ENCODE peak calls at places on chromosomes 3 and 15, in four cellular contexts. C is NCI-H1092 treated with DMSO at 0.1 percent for 48 hours, D is NCI-H460, W is hypothalamus. U is an unnamed sample.

GRCh38 chr3:100602506-100603444 is 6.6 kb upstream of the ADGRG7 start:
- DNase-seq in W (no peak), C (no peak), D (peak; percentile 7), U (no peak)

GRCh38 chr3:14312375-14312774 is 90.0 kb upstream of the SLC6A6 start:
- DNase-seq in D (no peak), C (no peak), W (no peak), U (no peak)

GRCh38 chr3:148036331-148036881 is 627.2 kb downstream of the ZIC1 start:
- DNase-seq in W (no peak), D (no peak), C (no peak), U (no peak)

GRCh38 chr3:184481924-184482671 is 79.5 kb upstream of the EPHB3 start:
- DNase-seq in C (no peak), W (no peak), D (no peak), U (no peak)

GRCh38 chr15:47715856-47716445 is 1.4 kb upstream of the SEMA6D start:
- DNase-seq in D (no peak), C (peak; percentile 53), W (peak; percentile 12), U (no peak)

GRCh38 chr3:31979006-31979697 is 1.9 kb downstream of the OSBPL10 start:
- DNase-seq in W (no peak), C (no peak), D (no peak), U (no peak)

GRCh38 chr3:55804170-55805095 is 317.3 kb upstream of the WNT5A start:
- DNase-seq in W (no peak), C (no peak), D (no peak), U (no peak)

GRCh38 chr15:40028853-40029252 is 10.1 kb downstream of the SRP14 start:
- DNase-seq in D (no peak), C (no peak), W (no peak), U (no peak)

GRCh38 chr3:181637056-181637798 is 74.5 kb upstream of the SOX2 start:
- DNase-seq in W (no peak), C (no peak), D (no peak), U (no peak)

GRCh38 chr3:137724240-137724639 is 39.9 kb upstream of the SOX14 start:
- DNase-seq in C (no peak), W (no peak), D (no peak), U (no peak)

GRCh38 chr3:10447527-10448260 is 57.7 kb downstream of the ATP2B2 start:
- DNase-seq in D (no peak), C (no peak), W (no peak), U (no peak)

GRCh38 chr3:127072221-127072771 is 89.4 kb downstream of the PLXNA1 start:
- DNase-seq in D (no peak), C (no peak), W (no peak), U (no peak)

GRCh38 chr15:101118116-101118515 is 133.7 kb downstream of the CHSY1 start:
- DNase-seq in C (no peak), W (no peak), D (no peak), U (no peak)

GRCh38 chr15:43126358-43126757 is 7.0 kb upstream of the TMEM62 start:
- DNase-seq in D (no peak), W (no peak), C (no peak), U (no peak)

GRCh38 chr3:135771760-135772159 is 193.8 kb upstream of the PPP2R3A start:
- DNase-seq in C (no peak), D (no peak), W (no peak), U (no peak)

GRCh38 chr15:70758790-70759462 is 4.4 kb downstream of the UACA start:
- DNase-seq in D (no peak), C (no peak), W (no peak), U (no peak)

GRCh38 chr3:126014252-126014651 is 45.3 kb downstream of the ROPN1B start:
- DNase-seq in D (no peak), C (no peak), W (no peak), U (no peak)

GRCh38 chr3:12440927-12441326 is 43.4 kb upstream of the TSEN2 start:
- DNase-seq in C (no peak), W (no peak), D (no peak), U (no peak)

U was measured in NK-92 treated with Interleukin-12 subunit alpha and Interleukin-12 subunit beta, amount 100 ng/mL, for 24 hours.